ENCODE peak calls at places on chromosome 18, in five cellular contexts. C is tibial artery, N is progenitor cell of endocrine pancreas, H is epithelial cell of esophagus, Z is GM13977. S is an unnamed sample.

GRCh38 chr18:73691118-73691517 is 456.5 kb downstream of the FBXO15 start:
- DNase-seq in H (peak), Z (no peak), C (no peak), N (no peak), S (no peak)

GRCh38 chr18:23641937-23642666 is 20.6 kb downstream of the ANKRD29 start:
- DNase-seq in C (no peak), N (no peak), H (no peak), Z (no peak), S (no peak)

GRCh38 chr18:45110577-45111506 is 430.2 kb downstream of the SETBP1 start:
- DNase-seq in C (peak), N (no peak), Z (no peak), H (peak), S (no peak)

GRCh38 chr18:36704656-36705055 is 124.1 kb downstream of the TPGS2 start:
- DNase-seq in H (no peak), C (no peak), Z (no peak), N (no peak), S (no peak)

GRCh38 chr18:66575263-66575662 is 28.6 kb downstream of the CDH19 start:
- DNase-seq in H (no peak), C (no peak), Z (no peak), N (no peak), S (no peak)

GRCh38 chr18:59957957-59958356 is 58.2 kb downstream of the PMAIP1 start:
- DNase-seq in H (peak), Z (no peak), C (no peak), N (no peak), S (peak)

GRCh38 chr18:72086421-72086820 is 457.7 kb downstream of the CBLN2 start:
- DNase-seq in C (no peak), H (peak), Z (no peak), N (no peak), S (no peak)

GRCh38 chr18:62341423-62341920 is 16.4 kb downstream of the TNFRSF11A start:
- DNase-seq in C (no peak), N (no peak), H (peak), Z (no peak), S (no peak)

GRCh38 chr18:48622911-48623431 is 84.1 kb downstream of the CTIF start:
- DNase-seq in N (no peak), Z (no peak), H (peak), C (no peak), S (no peak)

GRCh38 chr18:23580677-23581367 is 5.5 kb downstream of the NPC1 start:
- DNase-seq in N (no peak), H (peak), C (no peak), Z (no peak), S (no peak)

GRCh38 chr18:79791141-79791972 is 6.4 kb upstream of the KCNG2 start:
- DNase-seq in Z (no peak), N (no peak), H (peak), C (peak), S (no peak)

GRCh38 chr18:79200546-79201268 is 131.5 kb downstream of the ATP9B start:
- DNase-seq in C (peak), H (peak), Z (no peak), N (peak), S (peak)

GRCh38 chr18:79903787-79904356 is 47.6 kb downstream of the SLC66A2 start:
- DNase-seq in Z (no peak), C (peak), N (no peak), H (no peak), S (no peak)

GRCh38 chr18:54835944-54836343 is 7.7 kb downstream of the RAB27B start:
- DNase-seq in Z (no peak), N (no peak), H (no peak), C (no peak), S (no peak)

GRCh38 chr18:22694954-22695353 is 238.2 kb upstream of the RBBP8 start:
- DNase-seq in C (peak), Z (no peak), N (no peak), H (peak), S (no peak)

GRCh38 chr18:48003426-48004349 is 73.2 kb upstream of the SMAD2 start:
- DNase-seq in H (peak), N (no peak), C (no peak), Z (no peak), S (no peak)

GRCh38 chr18:34397286-34397896 is 172.7 kb upstream of the NOL4 start:
- DNase-seq in H (no peak), N (no peak), Z (no peak), C (no peak), S (no peak)

GRCh38 chr18:63198098-63198760 is 121.3 kb downstream of the BCL2 start:
- DNase-seq in H (no peak), Z (no peak), C (no peak), N (no peak), S (no peak)

GRCh38 chr18:73923866-73924265 is 223.8 kb downstream of the FBXO15 start:
- DNase-seq in C (no peak), Z (no peak), N (no peak), H (no peak), S (no peak)

GRCh38 chr18:5661179-5661578 is 117.4 kb upstream of the EPB41L3 start:
- DNase-seq in C (no peak), N (no peak), Z (no peak), H (no peak), S (no peak)

GRCh38 chr18:50523165-50523564 is 36.7 kb upstream of the MAPK4 start:
- DNase-seq in H (no peak), N (no peak), Z (no peak), C (no peak), S (no peak)

GRCh38 chr18:3526421-3527354 is 76.7 kb downstream of the TGIF1 start:
- DNase-seq in H (no peak), N (no peak), Z (peak), C (no peak), S (no peak)

GRCh38 chr18:75574197-75574596 is 146.7 kb upstream of the SMIM21 start:
- DNase-seq in N (no peak), C (no peak), Z (no peak), H (no peak), S (no peak)

DNA sequence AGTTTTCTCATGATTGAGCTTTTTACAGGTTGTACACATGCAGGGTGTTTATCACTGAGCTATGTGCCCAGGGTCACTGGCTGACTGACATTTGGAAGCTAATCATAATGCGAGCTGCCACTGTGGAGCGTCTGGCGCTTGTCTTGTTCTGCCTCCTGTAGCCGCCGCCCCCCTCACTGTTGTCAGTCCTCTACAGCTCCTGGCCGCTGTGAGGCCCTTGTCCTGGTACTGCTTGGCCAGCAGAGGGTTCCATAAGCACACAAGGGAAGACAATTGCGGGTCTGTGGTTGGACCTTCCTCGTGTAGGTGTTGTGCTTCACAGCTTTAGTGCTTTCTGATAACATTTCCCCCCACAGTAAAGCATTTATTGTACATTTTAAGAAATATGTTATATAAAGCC is 105.6 kb upstream of the LDLRAD4 start:
- DNase-seq in Z (no peak), N (peak), H (peak), C (no peak), S (peak)
- TF ChIP-seq CTCF in Z (peak), N (peak), H (peak), C (no peak), S (peak)

DNA sequence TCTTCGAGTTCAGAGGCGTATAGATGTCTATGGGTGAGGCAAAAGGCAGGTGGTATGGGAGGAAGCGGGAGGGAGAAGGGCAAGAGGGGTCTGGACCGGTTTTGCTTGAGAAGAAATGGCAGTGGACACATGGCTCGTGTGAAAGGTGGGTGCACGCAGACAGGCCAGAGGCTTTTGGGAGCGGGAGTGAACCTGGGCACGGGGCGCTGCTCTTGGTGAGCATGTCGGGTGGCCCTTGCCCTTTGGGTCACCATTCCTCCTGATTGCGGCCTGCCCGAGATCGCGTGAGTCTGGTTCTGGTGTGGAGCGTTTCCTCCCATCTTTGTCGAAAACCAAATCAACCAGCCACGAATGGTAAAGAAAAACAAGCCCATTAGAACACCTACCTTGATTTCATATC is 12.6 kb downstream of the LDLRAD4 start:
- DNase-seq in H (no peak), Z (no peak), N (no peak), C (no peak), S (no peak)
- TF ChIP-seq CTCF in H (no peak), Z (no peak), N (no peak), C (no peak), S (no peak)

GRCh38 chr18:14978191-14978590 is 230.2 kb downstream of the ANKRD30B start:
- DNase-seq in H (no peak), Z (no peak), N (no peak), C (no peak), S (no peak)

GRCh38 chr18:14976736-14977430 is 228.9 kb downstream of the ANKRD30B start:
- DNase-seq in H (no peak), C (no peak), N (no peak), Z (no peak), S (no peak)

GRCh38 chr18:14975431-14975830 is 227.5 kb downstream of the ANKRD30B start:
- DNase-seq in Z (no peak), N (no peak), C (no peak), H (no peak), S (no peak)

GRCh38 chr18:14979875-14980274 is 231.9 kb downstream of the ANKRD30B start:
- DNase-seq in C (no peak), H (no peak), N (no peak), Z (no peak), S (no peak)

DNA sequence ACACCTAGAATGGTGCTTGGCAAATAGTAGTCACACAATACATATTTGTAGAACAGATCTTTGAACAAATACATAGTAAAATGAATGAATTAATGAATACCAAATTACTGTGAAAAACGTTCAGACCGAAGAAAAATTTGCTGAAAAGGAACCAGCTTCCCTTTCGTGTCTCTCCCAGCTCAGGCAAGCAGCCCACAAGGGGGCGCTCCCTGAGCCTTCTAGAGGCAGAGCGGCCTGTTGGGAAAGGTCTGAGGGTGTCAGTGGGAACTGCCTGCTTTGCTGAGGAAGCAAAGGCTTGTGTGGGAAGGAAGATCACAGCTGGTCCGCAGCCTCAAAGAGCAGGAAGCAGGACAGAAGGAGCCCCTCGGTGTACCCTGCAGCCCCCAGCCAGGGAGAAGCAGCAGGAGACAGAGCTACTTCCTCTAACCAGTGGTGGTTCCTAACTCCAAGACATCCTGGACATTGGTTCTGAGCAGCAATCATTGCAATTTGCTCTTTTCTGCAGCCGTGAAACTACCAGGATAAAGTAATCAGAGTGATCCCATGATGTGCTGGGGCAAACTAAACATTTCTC is 231.1 kb downstream of the ANKRD30B start:
- DNase-seq in H (no peak), Z (no peak), C (no peak), N (no peak), S (no peak)
- TF ChIP-seq CTCF in H (peak), Z (no peak), C (no peak), N (no peak), S (no peak)

GRCh38 chr18:58235001-58235436 is 191.0 kb downstream of the NEDD4L start:
- DNase-seq in N (no peak), H (no peak), Z (no peak), C (no peak), S (no peak)
- TF ChIP-seq CTCF in N (no peak), H (no peak), Z (no peak), C (no peak), S (no peak)